ENCODE peak calls at places on chromosomes 3 and 15, in six cellular contexts. Q is neuronal stem cell; U is activated naive CD4-positive, alpha-beta T cell; Y is hippocampal formation; S is AG08396; L is NCI-H146. K is an unnamed sample.

GRCh38 chr3:20056727-20057611 is 16.7 kb downstream of the KAT2B start:
- DNase-seq in Q (no peak), U (no peak), L (no peak), Y (no peak), S (peak), K (no peak)

GRCh38 chr15:91929509-91929908 is 76.0 kb downstream of the SLCO3A1 start:
- DNase-seq in S (no peak), Y (no peak), L (no peak), Q (no peak), U (no peak), K (no peak)

GRCh38 chr3:149604125-149604851 is 53.5 kb downstream of the WWTR1 start:
- DNase-seq in S (no peak), L (no peak), Y (no peak), Q (no peak), U (no peak), K (peak)

GRCh38 chr3:114565201-114565600 is 271.4 kb downstream of the TIGIT start:
- DNase-seq in S (no peak), U (no peak), Q (no peak), Y (no peak), L (no peak), K (no peak)

GRCh38 chr3:188559856-188560255 is 405.9 kb downstream of the LPP start:
- DNase-seq in Q (no peak), U (no peak), L (no peak), Y (no peak), S (no peak), K (no peak)

GRCh38 chr15:26967719-26968269 is 3.2 kb upstream of the GABRG3 start:
- DNase-seq in Y (no peak), L (no peak), U (no peak), S (no peak), Q (peak), K (no peak)

GRCh38 chr3:167166012-167166411 is 214.1 kb downstream of the ZBBX start:
- DNase-seq in S (no peak), Y (no peak), U (no peak), Q (no peak), L (no peak), K (no peak)

GRCh38 chr3:154666542-154666941 is 236.6 kb upstream of the GPR149 start:
- DNase-seq in U (no peak), L (no peak), Y (no peak), S (no peak), Q (no peak), K (no peak)

GRCh38 chr3:109257269-109257668 is 59.0 kb downstream of the DPPA2 start:
- DNase-seq in S (peak), U (no peak), Q (no peak), Y (no peak), L (no peak), K (no peak)

GRCh38 chr3:128410669-128411573 is 55.8 kb downstream of the DNAJB8 start:
- DNase-seq in Y (no peak), L (no peak), S (no peak), U (no peak), Q (no peak), K (no peak)

GRCh38 chr3:50971487-50971924 is 296.8 kb downstream of the DOCK3 start:
- DNase-seq in S (peak), L (peak), Y (no peak), Q (peak), U (peak), K (no peak)

GRCh38 chr3:126036056-126036549 is 47.8 kb downstream of the SLC41A3 start:
- DNase-seq in S (no peak), L (no peak), U (no peak), Y (no peak), Q (no peak), K (no peak)

GRCh38 chr3:94101860-94102259 is 39.0 kb downstream of the NSUN3 start:
- DNase-seq in L (peak), Q (no peak), U (no peak), S (no peak), Y (no peak), K (no peak)

GRCh38 chr3:138938056-138938876 is 8.7 kb downstream of the FOXL2 start:
- DNase-seq in S (no peak), U (peak), L (no peak), Q (no peak), Y (no peak), K (no peak)

GRCh38 chr3:23202203-23202920 is 765 bp upstream of the UBE2E2 start:
- DNase-seq in U (no peak), S (no peak), L (no peak), Y (no peak), Q (no peak), K (peak)

GRCh38 chr15:85786778-85787114 is 8.0 kb downstream of the KLHL25 start:
- DNase-seq in U (no peak), L (no peak), S (no peak), Q (no peak), Y (no peak), K (no peak)

GRCh38 chr3:32321095-32321835 is 70.4 kb upstream of the CMTM7 start:
- DNase-seq in Y (no peak), U (no peak), Q (peak), L (peak), S (no peak), K (no peak)

GRCh38 chr3:133763797-133764734 is 17.9 kb downstream of the TF start:
- DNase-seq in L (no peak), Y (no peak), S (no peak), Q (no peak), U (no peak), K (no peak)

GRCh38 chr15:74385442-74386132 is 18.1 kb upstream of the CYP11A1 start:
- DNase-seq in S (no peak), Q (no peak), L (no peak), U (no peak), Y (no peak), K (no peak)

GRCh38 chr3:148992027-148992634 is 791 bp downstream of the GYG1 start:
- DNase-seq in Q (peak), S (peak), Y (no peak), U (no peak), L (peak), K (no peak)

GRCh38 chr3:54519493-54519892 is 397.1 kb downstream of the CACNA2D3 start:
- DNase-seq in Y (no peak), Q (no peak), S (no peak), U (no peak), L (no peak), K (no peak)

GRCh38 chr15:96878129-96878528 is 547.6 kb downstream of the NR2F2 start:
- DNase-seq in L (no peak), Q (no peak), U (no peak), Y (no peak), S (no peak), K (no peak)

GRCh38 chr3:128559486-128560225 is 66.7 kb upstream of the GATA2 start:
- DNase-seq in U (no peak), Y (no peak), S (no peak), L (peak), Q (no peak), K (no peak)

GRCh38 chr3:6601374-6601773 is 259.5 kb upstream of the GRM7 start:
- DNase-seq in S (no peak), Q (no peak), L (peak), U (no peak), Y (no peak), K (no peak)

GRCh38 chr3:69542265-69543079 is 156.6 kb upstream of the FRMD4B start:
- DNase-seq in U (no peak), S (no peak), Y (peak), L (no peak), Q (peak), K (peak)

GRCh38 chr15:66483131-66483566 is 14.4 kb downstream of the SNAPC5 start:
- DNase-seq in S (no peak), U (no peak), Y (no peak), Q (no peak), L (peak), K (peak)

GRCh38 chr15:48385031-48385430 is 53.8 kb downstream of the DUT start:
- DNase-seq in Y (no peak), U (no peak), S (no peak), Q (no peak), L (no peak), K (no peak)

GRCh38 chr15:92599394-92599970 is 56.1 kb downstream of the FAM174B start:
- DNase-seq in Y (no peak), Q (no peak), S (no peak), U (no peak), L (no peak), K (no peak)

GRCh38 chr15:51883436-51883835 is 54.0 kb downstream of the TMOD3 start:
- DNase-seq in L (no peak), S (peak), Q (no peak), Y (no peak), U (no peak), K (no peak)

GRCh38 chr3:194298331-194299227 is 52.5 kb downstream of the CPN2 start:
- DNase-seq in Y (no peak), Q (no peak), U (no peak), S (no peak), L (no peak), K (no peak)

GRCh38 chr15:66369773-66370651 is 13.5 kb upstream of the TIPIN start:
- DNase-seq in Q (no peak), S (peak), Y (no peak), U (no peak), L (no peak), K (no peak)

GRCh38 chr15:91568036-91568435 is 285.5 kb upstream of the SLCO3A1 start:
- DNase-seq in Y (no peak), L (no peak), U (no peak), Q (no peak), S (no peak), K (no peak)

GRCh38 chr3:189967254-189967865 is 153.3 kb downstream of the P3H2 start:
- DNase-seq in L (peak), U (no peak), S (peak), Y (no peak), Q (peak), K (no peak)